ENCODE peak calls at places on chromosomes 11 and 22, in eight cellular contexts. One of them, this sample, is unnamed.

GRCh38 chr11:35357893-35358292 is 61.5 kb downstream of the SLC1A2 start:
- DNase-seq in adrenal gland: no peak
- DNase-seq in esophagus muscularis mucosa: no peak
- DNase-seq in HFF-Myc: no peak
- DNase-seq in right lobe of liver: no peak
- DNase-seq in fibroblast of the aortic adventitia: no peak
- DNase-seq in IMR-90: peak
- DNase-seq in tibial artery: no peak
- DNase-seq in this sample: no peak

GRCh38 chr11:72975778-72976520 is 161.7 kb downstream of the ATG16L2 start:
- DNase-seq in adrenal gland: no peak
- DNase-seq in esophagus muscularis mucosa: no peak
- DNase-seq in HFF-Myc: no peak
- DNase-seq in right lobe of liver: no peak
- DNase-seq in fibroblast of the aortic adventitia: peak
- DNase-seq in IMR-90: peak
- DNase-seq in tibial artery: no peak
- DNase-seq in this sample: peak

GRCh38 chr11:1478011-1478410 is 8.6 kb downstream of the MOB2 start:
- DNase-seq in adrenal gland: no peak
- DNase-seq in esophagus muscularis mucosa: no peak
- DNase-seq in HFF-Myc: no peak
- DNase-seq in right lobe of liver: peak
- DNase-seq in fibroblast of the aortic adventitia: no peak
- DNase-seq in IMR-90: no peak
- DNase-seq in tibial artery: peak
- DNase-seq in this sample: no peak

GRCh38 chr11:61679893-61680621 is at the start of gene DAGLA:
- DNase-seq in adrenal gland: peak
- DNase-seq in esophagus muscularis mucosa: no peak
- DNase-seq in HFF-Myc: no peak
- DNase-seq in right lobe of liver: peak
- DNase-seq in fibroblast of the aortic adventitia: peak
- DNase-seq in IMR-90: peak
- DNase-seq in tibial artery: peak
- DNase-seq in this sample: no peak

GRCh38 chr11:128497057-128497957 is 90.1 kb downstream of the ETS1 start:
- DNase-seq in adrenal gland: peak
- DNase-seq in esophagus muscularis mucosa: no peak
- DNase-seq in HFF-Myc: peak
- DNase-seq in right lobe of liver: no peak
- DNase-seq in fibroblast of the aortic adventitia: peak
- DNase-seq in IMR-90: peak
- DNase-seq in tibial artery: no peak
- DNase-seq in this sample: peak

GRCh38 chr11:72864692-72865655 is 50.8 kb downstream of the ATG16L2 start:
- DNase-seq in adrenal gland: no peak
- DNase-seq in esophagus muscularis mucosa: no peak
- DNase-seq in HFF-Myc: no peak
- DNase-seq in right lobe of liver: no peak
- DNase-seq in fibroblast of the aortic adventitia: peak
- DNase-seq in IMR-90: peak
- DNase-seq in tibial artery: no peak
- DNase-seq in this sample: no peak

GRCh38 chr11:8370812-8371515 is 107.3 kb upstream of the LMO1 start:
- DNase-seq in adrenal gland: no peak
- DNase-seq in esophagus muscularis mucosa: no peak
- DNase-seq in HFF-Myc: no peak
- DNase-seq in right lobe of liver: no peak
- DNase-seq in fibroblast of the aortic adventitia: no peak
- DNase-seq in IMR-90: no peak
- DNase-seq in tibial artery: peak
- DNase-seq in this sample: no peak

GRCh38 chr22:41910599-41911291 is 4.1 kb downstream of the SHISA8 start:
- DNase-seq in adrenal gland: no peak
- DNase-seq in esophagus muscularis mucosa: no peak
- DNase-seq in HFF-Myc: no peak
- DNase-seq in right lobe of liver: no peak
- DNase-seq in fibroblast of the aortic adventitia: peak
- DNase-seq in IMR-90: no peak
- DNase-seq in tibial artery: peak
- DNase-seq in this sample: peak

GRCh38 chr22:46539169-46539568 is 1.7 kb upstream of the CELSR1 start:
- DNase-seq in adrenal gland: no peak
- DNase-seq in esophagus muscularis mucosa: no peak
- DNase-seq in HFF-Myc: no peak
- DNase-seq in right lobe of liver: no peak
- DNase-seq in fibroblast of the aortic adventitia: no peak
- DNase-seq in IMR-90: no peak
- DNase-seq in tibial artery: no peak
- DNase-seq in this sample: no peak

GRCh38 chr22:46537946-46538815 is 761 bp upstream of the CELSR1 start:
- DNase-seq in adrenal gland: no peak
- DNase-seq in esophagus muscularis mucosa: no peak
- DNase-seq in HFF-Myc: no peak
- DNase-seq in right lobe of liver: no peak
- DNase-seq in fibroblast of the aortic adventitia: peak
- DNase-seq in IMR-90: peak
- DNase-seq in tibial artery: no peak
- DNase-seq in this sample: no peak

GRCh38 chr22:46537221-46537945 is at the start of gene CELSR1:
- DNase-seq in adrenal gland: no peak
- DNase-seq in esophagus muscularis mucosa: no peak
- DNase-seq in HFF-Myc: no peak
- DNase-seq in right lobe of liver: no peak
- DNase-seq in fibroblast of the aortic adventitia: peak
- DNase-seq in IMR-90: peak
- DNase-seq in tibial artery: no peak
- DNase-seq in this sample: no peak

GRCh38 chr22:46536559-46537220 is 730 bp downstream of the CELSR1 start:
- DNase-seq in adrenal gland: no peak
- DNase-seq in esophagus muscularis mucosa: no peak
- DNase-seq in HFF-Myc: no peak
- DNase-seq in right lobe of liver: no peak
- DNase-seq in fibroblast of the aortic adventitia: no peak
- DNase-seq in IMR-90: no peak
- DNase-seq in tibial artery: no peak
- DNase-seq in this sample: no peak

GRCh38 chr22:46538816-46539163 is 1.4 kb upstream of the CELSR1 start:
- DNase-seq in adrenal gland: no peak
- DNase-seq in esophagus muscularis mucosa: no peak
- DNase-seq in HFF-Myc: no peak
- DNase-seq in right lobe of liver: no peak
- DNase-seq in fibroblast of the aortic adventitia: peak
- DNase-seq in IMR-90: peak
- DNase-seq in tibial artery: no peak
- DNase-seq in this sample: no peak
- TF ChIP-seq CTCF in adrenal gland: no peak
- TF ChIP-seq CTCF in esophagus muscularis mucosa: no peak
- TF ChIP-seq CTCF in HFF-Myc: no peak
- TF ChIP-seq CTCF in right lobe of liver: no peak
- TF ChIP-seq CTCF in fibroblast of the aortic adventitia: no peak
- TF ChIP-seq CTCF in IMR-90: no peak
- TF ChIP-seq CTCF in tibial artery: no peak
- TF ChIP-seq CTCF in this sample: no peak

GRCh38 chr11:92382311-92382710 is 157.7 kb downstream of the FAT3 start:
- DNase-seq in adrenal gland: no peak
- DNase-seq in esophagus muscularis mucosa: no peak
- DNase-seq in HFF-Myc: no peak
- DNase-seq in right lobe of liver: no peak
- DNase-seq in fibroblast of the aortic adventitia: no peak
- DNase-seq in IMR-90: no peak
- DNase-seq in tibial artery: no peak
- DNase-seq in this sample: no peak

GRCh38 chr11:92384316-92384715 is 159.7 kb downstream of the FAT3 start:
- DNase-seq in adrenal gland: no peak
- DNase-seq in esophagus muscularis mucosa: no peak
- DNase-seq in HFF-Myc: no peak
- DNase-seq in right lobe of liver: no peak
- DNase-seq in fibroblast of the aortic adventitia: peak
- DNase-seq in IMR-90: peak
- DNase-seq in tibial artery: no peak
- DNase-seq in this sample: no peak

GRCh38 chr11:92383430-92383829 is 158.8 kb downstream of the FAT3 start:
- DNase-seq in adrenal gland: no peak
- DNase-seq in esophagus muscularis mucosa: no peak
- DNase-seq in HFF-Myc: peak
- DNase-seq in right lobe of liver: no peak
- DNase-seq in fibroblast of the aortic adventitia: peak
- DNase-seq in IMR-90: peak
- DNase-seq in tibial artery: no peak
- DNase-seq in this sample: no peak

GRCh38 chr11:92384807-92385206 is 160.2 kb downstream of the FAT3 start:
- DNase-seq in adrenal gland: no peak
- DNase-seq in esophagus muscularis mucosa: no peak
- DNase-seq in HFF-Myc: no peak
- DNase-seq in right lobe of liver: no peak
- DNase-seq in fibroblast of the aortic adventitia: peak
- DNase-seq in IMR-90: no peak
- DNase-seq in tibial artery: no peak
- DNase-seq in this sample: no peak

DNA sequence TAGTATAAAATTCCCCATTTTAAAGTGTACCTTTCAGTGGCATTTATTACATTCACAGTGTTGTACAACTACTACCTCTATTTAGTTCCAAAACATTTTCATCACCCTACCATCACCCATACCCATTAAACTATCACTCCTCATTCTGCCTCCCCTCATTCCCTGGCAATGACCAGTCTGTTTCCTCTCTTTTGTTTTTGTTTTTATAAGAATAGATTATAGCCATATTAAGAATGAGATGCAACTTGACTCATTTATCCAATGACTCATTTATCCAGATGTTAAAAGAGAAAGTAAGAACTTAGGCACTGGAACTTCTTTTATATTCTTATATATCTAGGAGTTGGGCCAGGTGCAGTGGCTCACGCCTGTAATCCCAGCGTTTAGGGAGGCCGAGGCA is 156.3 kb downstream of the FAT3 start:
- DNase-seq in adrenal gland: no peak
- DNase-seq in esophagus muscularis mucosa: no peak
- DNase-seq in HFF-Myc: peak
- DNase-seq in right lobe of liver: no peak
- DNase-seq in fibroblast of the aortic adventitia: peak
- DNase-seq in IMR-90: peak
- DNase-seq in tibial artery: no peak
- DNase-seq in this sample: no peak
- H3K4me3 ChIP-seq in adrenal gland: no peak
- H3K4me3 ChIP-seq in esophagus muscularis mucosa: no peak
- H3K4me3 ChIP-seq in HFF-Myc: no peak
- H3K4me3 ChIP-seq in right lobe of liver: no peak
- H3K4me3 ChIP-seq in fibroblast of the aortic adventitia: no peak
- H3K4me3 ChIP-seq in IMR-90: no peak
- H3K4me3 ChIP-seq in tibial artery: no peak
- H3K4me3 ChIP-seq in this sample: no peak

GRCh38 chr11:133530501-133530835 is 1.8 kb downstream of the OPCML start:
- DNase-seq in adrenal gland: no peak
- DNase-seq in esophagus muscularis mucosa: no peak
- DNase-seq in HFF-Myc: no peak
- DNase-seq in right lobe of liver: no peak
- DNase-seq in fibroblast of the aortic adventitia: no peak
- DNase-seq in IMR-90: no peak
- DNase-seq in tibial artery: no peak
- DNase-seq in this sample: no peak

GRCh38 chr11:133529807-133530500 is 2.3 kb downstream of the OPCML start:
- DNase-seq in adrenal gland: no peak
- DNase-seq in esophagus muscularis mucosa: no peak
- DNase-seq in HFF-Myc: no peak
- DNase-seq in right lobe of liver: no peak
- DNase-seq in fibroblast of the aortic adventitia: no peak
- DNase-seq in IMR-90: no peak
- DNase-seq in tibial artery: no peak
- DNase-seq in this sample: no peak

GRCh38 chr11:133533205-133533604 is 904 bp upstream of the OPCML start:
- DNase-seq in adrenal gland: no peak
- DNase-seq in esophagus muscularis mucosa: no peak
- DNase-seq in HFF-Myc: no peak
- DNase-seq in right lobe of liver: no peak
- DNase-seq in fibroblast of the aortic adventitia: no peak
- DNase-seq in IMR-90: no peak
- DNase-seq in tibial artery: no peak
- DNase-seq in this sample: no peak

GRCh38 chr11:133531450-133531849 is 851 bp downstream of the OPCML start:
- DNase-seq in adrenal gland: no peak
- DNase-seq in esophagus muscularis mucosa: no peak
- DNase-seq in HFF-Myc: no peak
- DNase-seq in right lobe of liver: no peak
- DNase-seq in fibroblast of the aortic adventitia: no peak
- DNase-seq in IMR-90: no peak
- DNase-seq in tibial artery: no peak
- DNase-seq in this sample: no peak

DNA sequence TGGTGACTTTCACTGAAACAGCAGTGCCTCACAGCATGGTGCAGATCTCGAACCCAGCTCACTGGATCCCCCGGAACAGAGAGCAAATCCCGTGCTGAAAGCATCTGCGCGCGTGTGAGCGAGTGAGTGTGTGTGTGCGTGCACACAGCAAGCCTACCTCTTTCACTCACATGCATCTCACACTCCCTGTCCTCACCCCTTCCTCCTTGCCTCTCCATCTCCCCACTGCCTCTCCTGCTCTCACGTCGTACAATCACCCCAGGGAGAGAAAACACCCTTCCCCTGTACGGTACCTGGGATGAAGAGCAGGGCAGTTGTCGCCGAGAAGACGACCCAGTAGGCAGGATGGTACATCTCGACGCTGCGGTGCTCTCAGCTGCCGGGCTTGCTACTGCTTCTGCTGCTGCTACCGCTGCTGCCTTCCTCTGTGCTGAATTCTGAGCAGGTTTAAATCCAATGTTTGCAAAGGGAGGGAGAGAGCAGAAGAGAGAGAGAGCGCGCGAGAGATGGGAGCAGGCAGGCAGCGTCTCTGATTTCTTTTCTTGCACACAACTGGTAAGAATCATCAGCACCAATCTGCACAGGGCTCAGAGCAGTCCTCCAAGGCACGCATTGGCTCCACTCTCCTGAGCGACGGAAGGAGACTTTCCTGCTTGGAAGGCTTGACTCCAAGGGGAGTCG is at the start of gene OPCML:
- DNase-seq in adrenal gland: no peak
- DNase-seq in esophagus muscularis mucosa: no peak
- DNase-seq in HFF-Myc: no peak
- DNase-seq in right lobe of liver: no peak
- DNase-seq in fibroblast of the aortic adventitia: no peak
- DNase-seq in IMR-90: no peak
- DNase-seq in tibial artery: no peak
- DNase-seq in this sample: no peak
- TF ChIP-seq CTCF in adrenal gland: no peak
- TF ChIP-seq CTCF in esophagus muscularis mucosa: no peak
- TF ChIP-seq CTCF in HFF-Myc: no peak
- TF ChIP-seq CTCF in right lobe of liver: no peak
- TF ChIP-seq CTCF in fibroblast of the aortic adventitia: no peak
- TF ChIP-seq CTCF in IMR-90: no peak
- TF ChIP-seq CTCF in tibial artery: no peak
- TF ChIP-seq CTCF in this sample: no peak

DNA sequence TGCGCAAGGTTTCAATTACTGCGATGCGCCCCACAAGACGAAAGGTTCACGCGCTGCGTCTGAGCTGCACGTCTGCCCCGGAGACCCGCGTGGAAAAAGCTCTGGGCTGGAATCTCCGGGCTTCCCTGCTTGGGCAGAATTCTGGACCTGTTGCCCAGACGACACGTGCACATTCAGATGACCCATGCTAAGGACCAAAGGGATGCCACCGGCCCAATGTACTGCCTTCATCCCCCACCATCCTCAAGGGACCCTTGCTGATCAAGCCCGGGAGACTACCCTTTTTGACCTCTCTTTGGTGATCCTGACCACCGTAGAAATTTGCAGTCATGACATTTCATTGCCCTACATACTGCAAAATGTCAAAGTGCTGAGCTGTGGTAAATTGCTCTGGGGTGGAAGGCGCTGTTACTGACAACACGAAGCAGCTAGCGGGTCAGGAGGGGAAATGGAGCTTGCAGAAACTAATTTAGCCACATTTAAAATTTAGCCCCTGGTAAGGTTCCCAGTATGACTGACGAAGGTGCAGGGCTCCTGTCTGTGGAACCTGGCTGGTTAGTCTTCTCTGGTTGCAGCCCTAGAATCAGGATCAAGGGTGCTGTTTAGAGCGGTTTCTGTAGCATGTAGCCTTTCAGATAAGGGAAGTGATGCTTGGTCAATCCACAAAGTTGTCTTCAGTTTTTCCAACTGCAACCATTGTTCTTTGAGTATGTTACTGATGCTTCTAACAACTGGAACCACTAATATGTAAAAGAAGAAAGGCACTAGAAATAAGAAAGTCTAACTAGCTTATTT is 81.9 kb downstream of the PRR5L start:
- DNase-seq in adrenal gland: no peak
- DNase-seq in esophagus muscularis mucosa: no peak
- DNase-seq in HFF-Myc: no peak
- DNase-seq in right lobe of liver: no peak
- DNase-seq in fibroblast of the aortic adventitia: no peak
- DNase-seq in IMR-90: no peak
- DNase-seq in tibial artery: no peak
- DNase-seq in this sample: no peak
- H3K4me3 ChIP-seq in adrenal gland: peak
- H3K4me3 ChIP-seq in esophagus muscularis mucosa: peak
- H3K4me3 ChIP-seq in HFF-Myc: peak
- H3K4me3 ChIP-seq in right lobe of liver: peak
- H3K4me3 ChIP-seq in fibroblast of the aortic adventitia: peak
- H3K4me3 ChIP-seq in IMR-90: peak
- H3K4me3 ChIP-seq in tibial artery: peak
- H3K4me3 ChIP-seq in this sample: peak